ENCODE peak calls at places on chromosomes 7 and 10, in four cellular contexts. One of them, this sample, is unnamed. For H3K4me1, the result is how much of the 10 kb centered on the place peaks cover.

GRCh38 chr10:43128958-43129706 is 9.1 kb upstream of the CSGALNACT2 start:
- DNase-seq in A549: no peak
- DNase-seq in endodermal cell: peak
- DNase-seq in PC-9: peak
- DNase-seq in this sample: peak

GRCh38 chr10:48941427-48942075 is 1.9 kb upstream of the LRRC18 start:
- DNase-seq in A549: no peak
- DNase-seq in endodermal cell: peak
- DNase-seq in PC-9: no peak
- DNase-seq in this sample: no peak

GRCh38 chr10:14382022-14382421 is 51.3 kb upstream of the FRMD4A start:
- DNase-seq in A549: no peak
- DNase-seq in endodermal cell: no peak
- DNase-seq in PC-9: no peak
- DNase-seq in this sample: no peak

GRCh38 chr7:99096124-99096887 is 47.6 kb downstream of the SMURF1 start:
- DNase-seq in A549: no peak
- DNase-seq in endodermal cell: no peak
- DNase-seq in PC-9: no peak
- DNase-seq in this sample: no peak

GRCh38 chr7:157224627-157225026 is 85.9 kb downstream of the UBE3C start:
- DNase-seq in A549: no peak
- DNase-seq in endodermal cell: no peak
- DNase-seq in PC-9: no peak
- DNase-seq in this sample: no peak

GRCh38 chr10:58952747-58953466 is 223.5 kb upstream of the PHYHIPL start:
- DNase-seq in A549: peak
- DNase-seq in endodermal cell: peak
- DNase-seq in PC-9: peak
- DNase-seq in this sample: peak

GRCh38 chr7:14858866-14859265 is 43.7 kb downstream of the DGKB start:
- DNase-seq in A549: no peak
- DNase-seq in endodermal cell: no peak
- DNase-seq in PC-9: no peak
- DNase-seq in this sample: no peak

GRCh38 chr7:16271990-16272665 is 149.2 kb downstream of the CRPPA start:
- DNase-seq in A549: no peak
- DNase-seq in endodermal cell: no peak
- DNase-seq in PC-9: peak
- DNase-seq in this sample: no peak

GRCh38 chr7:115208710-115209540 is 287.0 kb downstream of the MDFIC start:
- DNase-seq in A549: no peak
- DNase-seq in endodermal cell: no peak
- DNase-seq in PC-9: no peak
- DNase-seq in this sample: no peak

GRCh38 chr10:36254191-36254590 is 612.1 kb upstream of the FZD8 start:
- DNase-seq in A549: no peak
- DNase-seq in endodermal cell: no peak
- DNase-seq in PC-9: no peak
- DNase-seq in this sample: peak

GRCh38 chr7:20132596-20132995 is 84.6 kb downstream of the MACC1 start:
- DNase-seq in A549: no peak
- DNase-seq in endodermal cell: no peak
- DNase-seq in PC-9: peak
- DNase-seq in this sample: no peak

GRCh38 chr7:94142281-94142680 is 138.1 kb upstream of the BET1 start:
- DNase-seq in A549: no peak
- DNase-seq in endodermal cell: no peak
- DNase-seq in PC-9: no peak
- DNase-seq in this sample: no peak

GRCh38 chr10:49471532-49471931 is 67.4 kb downstream of the ERCC6 start:
- DNase-seq in A549: no peak
- DNase-seq in endodermal cell: no peak
- DNase-seq in PC-9: no peak
- DNase-seq in this sample: no peak

GRCh38 chr7:44463169-44463808 is 27.2 kb downstream of the NUDCD3 start:
- DNase-seq in A549: peak
- DNase-seq in endodermal cell: no peak
- DNase-seq in PC-9: no peak
- DNase-seq in this sample: no peak

GRCh38 chr7:2873686-2874551 is 29.8 kb upstream of the GNA12 start:
- DNase-seq in A549: peak
- DNase-seq in endodermal cell: peak
- DNase-seq in PC-9: peak
- DNase-seq in this sample: no peak

GRCh38 chr10:43710772-43711471 is 62.2 kb upstream of the ZNF32 start:
- DNase-seq in A549: no peak
- DNase-seq in endodermal cell: peak
- DNase-seq in PC-9: no peak
- DNase-seq in this sample: no peak

GRCh38 chr10:114334301-114334700 is 70.0 kb downstream of the AFAP1L2 start:
- DNase-seq in A549: no peak
- DNase-seq in endodermal cell: no peak
- DNase-seq in PC-9: no peak
- DNase-seq in this sample: peak

GRCh38 chr10:102485093-102485785 is 17.3 kb downstream of the ACTR1A start:
- DNase-seq in A549: no peak
- DNase-seq in endodermal cell: no peak
- DNase-seq in PC-9: no peak
- DNase-seq in this sample: no peak

GRCh38 chr7:141585592-141586510 is 34.6 kb downstream of the AGK start:
- DNase-seq in A549: peak
- DNase-seq in endodermal cell: no peak
- DNase-seq in PC-9: peak
- DNase-seq in this sample: no peak

GRCh38 chr10:86169506-86170254 is 196.9 kb downstream of the GRID1 start:
- DNase-seq in A549: no peak
- DNase-seq in endodermal cell: no peak
- DNase-seq in PC-9: no peak
- DNase-seq in this sample: no peak

GRCh38 chr10:90193240-90193985 is 492.0 kb downstream of the KIF20B start:
- DNase-seq in A549: no peak
- DNase-seq in endodermal cell: no peak
- DNase-seq in PC-9: no peak
- DNase-seq in this sample: no peak

GRCh38 chr7:155427411-155428038 is 30.4 kb upstream of the EN2 start:
- DNase-seq in A549: no peak
- DNase-seq in endodermal cell: no peak
- DNase-seq in PC-9: no peak
- DNase-seq in this sample: no peak

GRCh38 chr7:150831851-150832250 is 20.5 kb upstream of the AOC1 start:
- DNase-seq in A549: no peak
- DNase-seq in endodermal cell: no peak
- DNase-seq in PC-9: no peak
- DNase-seq in this sample: no peak

GRCh38 chr7:102279537-102280400 is 6.9 kb upstream of the SH2B2 start:
- DNase-seq in A549: peak
- DNase-seq in endodermal cell: peak
- DNase-seq in PC-9: peak
- DNase-seq in this sample: peak

GRCh38 chr7:98354511-98355249 is 46.2 kb downstream of the BAIAP2L1 start:
- DNase-seq in A549: peak
- DNase-seq in endodermal cell: peak
- DNase-seq in PC-9: peak
- DNase-seq in this sample: peak

GRCh38 chr7:20236790-20237189 is 19.6 kb upstream of the MACC1 start:
- DNase-seq in A549: no peak
- DNase-seq in endodermal cell: no peak
- DNase-seq in PC-9: no peak
- DNase-seq in this sample: no peak

GRCh38 chr7:20559883-20560282 is 55.6 kb upstream of the ABCB5 start:
- DNase-seq in A549: no peak
- DNase-seq in endodermal cell: no peak
- DNase-seq in PC-9: no peak
- DNase-seq in this sample: no peak

GRCh38 chr7:13839063-13839462 is 150.4 kb downstream of the ETV1 start:
- DNase-seq in A549: no peak
- DNase-seq in endodermal cell: no peak
- DNase-seq in PC-9: no peak
- DNase-seq in this sample: no peak

GRCh38 chr10:3902809-3903410 is 117.9 kb upstream of the KLF6 start:
- DNase-seq in A549: no peak
- DNase-seq in endodermal cell: no peak
- DNase-seq in PC-9: no peak
- DNase-seq in this sample: no peak

GRCh38 chr10:124670849-124671248 is 73.3 kb downstream of the FAM53B start:
- DNase-seq in A549: no peak
- DNase-seq in endodermal cell: no peak
- DNase-seq in PC-9: no peak
- DNase-seq in this sample: no peak
- H3K4me1 ChIP-seq in A549: under half
- H3K4me1 ChIP-seq in endodermal cell: under half
- H3K4me1 ChIP-seq in PC-9: under half
- H3K4me1 ChIP-seq in this sample: half or more

DNA sequence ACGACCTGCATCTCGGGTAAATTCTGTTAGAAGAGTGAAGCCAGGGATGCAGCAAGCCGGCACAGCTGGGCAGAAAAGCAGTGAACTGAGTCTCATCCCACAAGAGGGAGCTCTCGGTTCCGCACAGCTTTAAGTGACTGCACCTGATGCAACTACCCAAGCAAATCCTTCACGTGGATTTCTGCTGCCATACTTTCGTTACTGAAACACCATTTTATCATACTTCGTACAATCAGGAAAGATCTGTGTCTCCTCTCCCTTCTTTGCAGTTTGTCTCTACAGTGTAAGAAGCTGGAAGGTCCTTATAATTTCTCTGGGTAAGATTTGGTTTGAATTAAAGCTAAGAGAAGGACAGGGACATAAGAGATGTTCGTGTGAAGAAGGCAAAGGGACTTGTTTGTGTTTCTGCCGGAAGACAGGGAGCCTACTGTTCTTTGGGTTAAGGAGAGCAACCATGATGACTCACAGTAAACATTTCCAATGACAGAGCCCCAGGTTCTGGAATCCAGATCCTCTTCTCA is 427.0 kb downstream of the GPAM start:
- DNase-seq in A549: peak
- DNase-seq in endodermal cell: peak
- DNase-seq in PC-9: peak
- DNase-seq in this sample: peak
- TF ChIP-seq CTCF in A549: peak
- TF ChIP-seq CTCF in endodermal cell: peak
- TF ChIP-seq CTCF in PC-9: peak
- TF ChIP-seq CTCF in this sample: peak

GRCh38 chr10:72800000-72800740 is 93.4 kb upstream of the OIT3 start:
- DNase-seq in A549: no peak
- DNase-seq in endodermal cell: peak
- DNase-seq in PC-9: no peak
- DNase-seq in this sample: no peak

GRCh38 chr10:72801263-72801868 is 92.2 kb upstream of the OIT3 start:
- DNase-seq in A549: no peak
- DNase-seq in endodermal cell: no peak
- DNase-seq in PC-9: no peak
- DNase-seq in this sample: no peak

GRCh38 chr10:72802291-72803118 is 91.0 kb upstream of the OIT3 start:
- DNase-seq in A549: no peak
- DNase-seq in endodermal cell: no peak
- DNase-seq in PC-9: no peak
- DNase-seq in this sample: no peak

GRCh38 chr10:72800741-72801092 is 92.8 kb upstream of the OIT3 start:
- DNase-seq in A549: no peak
- DNase-seq in endodermal cell: no peak
- DNase-seq in PC-9: no peak
- DNase-seq in this sample: no peak

DNA sequence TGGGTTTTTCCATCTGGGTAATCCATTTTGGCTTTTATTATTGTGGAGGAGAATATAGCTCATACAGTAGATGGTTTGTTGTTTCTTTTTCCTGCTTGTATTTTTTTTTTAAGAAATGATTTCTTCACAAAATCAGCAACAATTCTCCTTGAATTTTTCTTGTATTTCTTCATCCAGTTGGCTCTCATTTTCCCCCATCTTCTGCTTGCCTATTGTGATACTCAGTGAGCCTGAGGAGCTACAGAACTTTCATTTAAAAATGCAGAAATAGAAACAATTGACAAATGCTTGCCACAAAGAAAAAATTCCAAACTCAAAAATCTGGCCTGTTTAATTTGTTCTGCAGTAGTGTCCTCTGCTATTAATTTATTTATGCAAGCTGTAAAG is 90.4 kb upstream of the OIT3 start:
- DNase-seq in A549: no peak
- DNase-seq in endodermal cell: no peak
- DNase-seq in PC-9: no peak
- DNase-seq in this sample: no peak
- H3K4me3 ChIP-seq in A549: no peak
- H3K4me3 ChIP-seq in endodermal cell: no peak
- H3K4me3 ChIP-seq in PC-9: no peak
- H3K4me3 ChIP-seq in this sample: peak

GRCh38 chr10:27742926-27743735 is 2.5 kb downstream of the MKX start:
- DNase-seq in A549: no peak
- DNase-seq in endodermal cell: peak
- DNase-seq in PC-9: no peak
- DNase-seq in this sample: peak

GRCh38 chr10:27745380-27745718 is 270 bp downstream of the MKX start:
- DNase-seq in A549: no peak
- DNase-seq in endodermal cell: peak
- DNase-seq in PC-9: no peak
- DNase-seq in this sample: no peak

GRCh38 chr10:27745719-27746363 is at the start of gene MKX:
- DNase-seq in A549: no peak
- DNase-seq in endodermal cell: peak
- DNase-seq in PC-9: no peak
- DNase-seq in this sample: peak

GRCh38 chr10:27743736-27744477 is 1.7 kb downstream of the MKX start:
- DNase-seq in A549: no peak
- DNase-seq in endodermal cell: peak
- DNase-seq in PC-9: no peak
- DNase-seq in this sample: no peak

DNA sequence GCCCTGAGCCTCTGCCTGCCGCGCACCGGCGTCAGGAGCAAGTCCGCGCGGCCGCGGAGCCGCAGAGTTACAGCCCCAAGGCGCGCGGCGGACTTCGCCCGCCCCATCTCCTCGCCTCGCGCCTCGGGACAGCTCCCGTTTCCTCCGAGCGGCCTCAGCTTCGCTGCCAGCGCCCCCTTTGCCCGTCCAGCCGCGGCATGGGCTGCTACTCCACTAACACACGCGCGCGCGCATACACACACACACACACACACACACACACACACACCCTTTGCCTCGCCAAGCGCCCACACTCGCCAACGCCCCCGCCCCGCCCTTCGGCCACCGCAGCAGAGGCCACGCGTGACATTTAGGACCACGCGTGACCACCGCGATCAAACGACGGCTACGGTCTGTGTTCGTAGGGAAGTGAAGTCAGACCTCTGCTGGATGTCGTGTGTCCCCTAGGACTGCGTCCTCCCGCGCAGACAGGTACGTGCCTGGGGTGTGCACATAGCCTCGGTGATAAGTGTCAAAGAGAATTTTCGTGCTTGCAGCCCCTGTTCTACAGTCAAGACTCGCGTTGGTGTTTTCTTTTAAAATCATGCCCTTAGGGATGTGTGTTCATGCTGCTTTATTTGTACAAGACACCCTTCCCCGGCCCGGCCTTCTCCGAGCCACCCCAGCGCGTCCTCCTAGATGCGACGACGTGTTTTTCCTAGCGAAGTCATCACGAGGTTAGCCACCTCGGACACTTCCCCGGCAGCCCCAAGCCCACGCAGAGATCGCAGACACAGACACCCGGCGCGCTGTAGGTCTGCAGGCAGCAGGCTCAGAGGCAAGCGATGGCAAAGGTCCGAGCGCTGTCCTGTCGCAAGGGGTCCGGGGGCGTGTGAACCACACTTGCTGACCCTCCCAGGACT is 890 bp downstream of the MKX start:
- DNase-seq in A549: no peak
- DNase-seq in endodermal cell: no peak
- DNase-seq in PC-9: no peak
- DNase-seq in this sample: peak
- H3K4me1 ChIP-seq in A549: under half
- H3K4me1 ChIP-seq in endodermal cell: under half
- H3K4me1 ChIP-seq in PC-9: under half
- H3K4me1 ChIP-seq in this sample: under half